ENCODE peak calls at places on chromosomes 6 and 20, in five cellular contexts. O is AG20443; I is stomach; D is RKO; K is stimulated activated CD4-positive, alpha-beta T cell treated with anti-CD3 and anti-CD28 coated beads, Interleukin-1b, Interleukin-23, amount 100 ng/mL, for 24 hours. R is an unnamed sample.
A peak's percentile ranks its signal among the peaks of the same experiment; 100 is the strongest.

GRCh38 chr20:21280496-21281016 is 22.6 kb upstream of the XRN2 start:
- DNase-seq in O (no peak), I (no peak), D (no peak), K (no peak), R (no peak)

GRCh38 chr6:34383651-34384304 is 8.7 kb downstream of the NUDT3 start:
- DNase-seq in O (peak; percentile 11), I (no peak), D (no peak), K (no peak), R (no peak)

GRCh38 chr6:22350109-22350508 is 53.3 kb upstream of the PRL start:
- DNase-seq in O (no peak), I (no peak), D (no peak), K (no peak), R (no peak)

GRCh38 chr20:6173481-6173880 is 50.7 kb upstream of the FERMT1 start:
- DNase-seq in O (no peak), I (no peak), D (no peak), K (no peak), R (no peak)

GRCh38 chr20:43921227-43921780 is 6.7 kb downstream of the TOX2 start:
- DNase-seq in O (no peak), I (no peak), D (no peak), K (no peak), R (no peak)

GRCh38 chr6:134647861-134648260 is 302.0 kb downstream of the ALDH8A1 start:
- DNase-seq in O (no peak), I (no peak), D (no peak), K (no peak), R (no peak)

GRCh38 chr6:112927641-112928040 is 580.5 kb downstream of the RFPL4B start:
- DNase-seq in O (no peak), I (no peak), D (peak; percentile 8), K (no peak), R (no peak)

GRCh38 chr6:71385111-71385822 is 96.7 kb downstream of the OGFRL1 start:
- DNase-seq in O (no peak), I (no peak), D (no peak), K (no peak), R (no peak)

GRCh38 chr6:142902636-142903053 is 42.3 kb downstream of the HIVEP2 start:
- DNase-seq in O (peak; percentile 88), I (peak; percentile 61), D (peak; percentile 81), K (no peak), R (peak; percentile 85)

GRCh38 chr6:53336070-53336469 is 12.7 kb downstream of the ELOVL5 start:
- DNase-seq in O (no peak), I (no peak), D (no peak), K (no peak), R (no peak)

GRCh38 chr6:150252714-150253444 is 110.0 kb downstream of the PPP1R14C start:
- DNase-seq in O (no peak), I (no peak), D (peak; percentile 24), K (no peak), R (no peak)

GRCh38 chr20:62052842-62053464 is 12.7 kb downstream of the TAF4 start:
- DNase-seq in O (no peak), I (no peak), D (no peak), K (no peak), R (no peak)

GRCh38 chr20:3239867-3240775 is 1.1 kb upstream of the SLC4A11 start:
- DNase-seq in O (peak; percentile 62), I (no peak), D (no peak), K (no peak), R (peak; percentile 60)

GRCh38 chr20:43541214-43541613 is 17.6 kb upstream of the SGK2 start:
- DNase-seq in O (no peak), I (no peak), D (peak; percentile 61), K (no peak), R (no peak)

GRCh38 chr6:11428895-11429294 is 108.7 kb upstream of the TMEM170B start:
- DNase-seq in O (peak; percentile 57), I (no peak), D (no peak), K (no peak), R (no peak)

GRCh38 chr6:89475634-89476033 is 42.7 kb downstream of the ANKRD6 start:
- DNase-seq in O (no peak), I (no peak), D (no peak), K (no peak), R (no peak)

GRCh38 chr6:37501632-37502466 is 2.2 kb upstream of the CCDC167 start:
- DNase-seq in O (no peak), I (no peak), D (no peak), K (no peak), R (no peak)

GRCh38 chr6:143581835-143582480 is 70.4 kb upstream of the FUCA2 start:
- DNase-seq in O (peak; percentile 30), I (no peak), D (no peak), K (no peak), R (no peak)

GRCh38 chr6:75090574-75090973 is 115.3 kb downstream of the COL12A1 start:
- DNase-seq in O (no peak), I (no peak), D (no peak), K (no peak), R (no peak)

GRCh38 chr20:46558511-46558959 is 8.1 kb upstream of the OCSTAMP start:
- DNase-seq in O (peak; percentile 75), I (peak; percentile 62), D (peak; percentile 92), K (no peak), R (no peak)

GRCh38 chr6:2714359-2714895 is 36.3 kb downstream of the MYLK4 start:
- DNase-seq in O (peak; percentile 72), I (no peak), D (peak; percentile 21), K (no peak), R (no peak)

GRCh38 chr6:118017301-118017854 is 110.3 kb downstream of the SLC35F1 start:
- DNase-seq in O (no peak), I (no peak), D (no peak), K (no peak), R (no peak)

GRCh38 chr20:11754451-11754850 is 163.2 kb upstream of the BTBD3 start:
- DNase-seq in O (no peak), I (no peak), D (no peak), K (no peak), R (no peak)

GRCh38 chr20:2800590-2801458 is at the start of gene CPXM1:
- DNase-seq in O (peak; percentile 22), I (no peak), D (no peak), K (no peak), R (no peak)

GRCh38 chr6:40744835-40745234 is 157.7 kb upstream of the LRFN2 start:
- DNase-seq in O (no peak), I (peak; percentile 64), D (no peak), K (no peak), R (no peak)

GRCh38 chr6:45587229-45588060 is 209.7 kb upstream of the SUPT3H start:
- DNase-seq in O (no peak), I (no peak), D (no peak), K (no peak), R (peak; percentile 56)

GRCh38 chr6:20946037-20946436 is 411.8 kb downstream of the CDKAL1 start:
- DNase-seq in O (peak; percentile 24), I (no peak), D (no peak), K (no peak), R (peak; percentile 53)

GRCh38 chr6:159056432-159056831 is 11.6 kb upstream of the TAGAP start:
- DNase-seq in O (no peak), I (no peak), D (no peak), K (no peak), R (no peak)

GRCh38 chr6:10420546-10421507 is 6.0 kb upstream of the TFAP2A start:
- DNase-seq in O (no peak), I (no peak), D (no peak), K (no peak), R (no peak)

GRCh38 chr6:132259070-132259469 is 142.2 kb downstream of the MOXD1 start:
- DNase-seq in O (peak; percentile 48), I (no peak), D (peak; percentile 30), K (no peak), R (no peak)

GRCh38 chr20:59253325-59253724 is 47.1 kb upstream of the EDN3 start:
- DNase-seq in O (no peak), I (no peak), D (no peak), K (no peak), R (no peak)

GRCh38 chr6:47457370-47457769 is 20.2 kb upstream of the CD2AP start:
- DNase-seq in O (no peak), I (no peak), D (no peak), K (no peak), R (no peak)

GRCh38 chr6:90865513-90865912 is 278.6 kb upstream of the MAP3K7 start:
- DNase-seq in O (no peak), I (no peak), D (no peak), K (no peak), R (no peak)

GRCh38 chr6:50007821-50008220 is 14.0 kb downstream of the DEFB110 start:
- DNase-seq in O (peak; percentile 24), I (no peak), D (peak; percentile 64), K (no peak), R (no peak)

GRCh38 chr6:41150671-41151070 is 3.5 kb downstream of the TREML1 start:
- DNase-seq in O (no peak), I (no peak), D (no peak), K (no peak), R (no peak)

GRCh38 chr6:82570083-82570482 is 206.5 kb downstream of the TPBG start:
- DNase-seq in O (no peak), I (no peak), D (no peak), K (no peak), R (no peak)

R was measured in stimulated activated effector memory CD8-positive, alpha-beta T cell treated with anti-CD3 and anti-CD28 coated beads, Interleukin-12 subunit alpha, Interleukin-12 subunit beta, amount 100 ng/mL, for 72 hours.